ENCODE peak calls at places on chromosomes 6 and 20, in nine cellular contexts. D, I, K, J, N, W, B, Q and U are unnamed samples.

GRCh38 chr20:47956261-47956995 is 171.1 kb upstream of the SULF2 start:
- DNase-seq in Q (no peak), B (no peak), W (peak), N (no peak), K (no peak), I (no peak), J (peak), D (peak), U (no peak)

GRCh38 chr20:47687095-47687987 is 97.9 kb downstream of the SULF2 start:
- DNase-seq in Q (no peak), W (no peak), D (no peak), B (no peak), J (no peak), K (no peak), I (no peak), N (no peak), U (no peak)

GRCh38 chr6:14807971-14808370 is 437.9 kb upstream of the JARID2 start:
- DNase-seq in I (no peak), N (no peak), B (no peak), J (no peak), Q (no peak), D (no peak), K (no peak), W (no peak), U (no peak)

GRCh38 chr6:119348308-119349040 is 1.1 kb downstream of the MAN1A1 start:
- DNase-seq in W (peak), Q (no peak), J (peak), B (peak), K (peak), I (peak), D (peak), N (peak), U (peak)

GRCh38 chr20:51116765-51117686 is 94.1 kb upstream of the KCNG1 start:
- DNase-seq in N (no peak), I (no peak), D (no peak), J (peak), K (no peak), Q (peak), B (no peak), W (no peak), U (peak)

GRCh38 chr6:43895656-43896055 is 125.6 kb downstream of the VEGFA start:
- DNase-seq in W (no peak), K (no peak), I (no peak), Q (no peak), D (no peak), J (no peak), B (no peak), N (no peak), U (no peak)

GRCh38 chr20:51757226-51757625 is 11.0 kb downstream of the ATP9A start:
- DNase-seq in K (no peak), B (no peak), I (no peak), D (no peak), W (no peak), Q (no peak), J (no peak), N (no peak), U (no peak)

GRCh38 chr6:22253955-22254655 is 42.7 kb downstream of the PRL start:
- DNase-seq in W (peak), B (no peak), Q (no peak), J (no peak), I (no peak), D (no peak), K (no peak), N (no peak), U (no peak)

GRCh38 chr20:18978311-18978710 is 164.7 kb downstream of the SCP2D1 start:
- DNase-seq in N (no peak), B (no peak), K (no peak), I (no peak), W (no peak), Q (no peak), J (no peak), D (no peak), U (no peak)

GRCh38 chr6:11711644-11711993 is 67.0 kb downstream of the ADTRP start:
- DNase-seq in D (no peak), J (peak), B (peak), N (no peak), K (no peak), I (no peak), Q (no peak), W (no peak), U (peak)

GRCh38 chr20:25382704-25383370 is 7.8 kb downstream of the ABHD12 start:
- DNase-seq in B (no peak), I (no peak), W (no peak), D (no peak), N (no peak), Q (no peak), K (no peak), J (peak), U (no peak)

GRCh38 chr20:59735486-59735885 is 131.1 kb downstream of the PHACTR3 start:
- DNase-seq in N (no peak), W (no peak), B (no peak), I (no peak), D (no peak), K (peak), J (no peak), Q (no peak), U (no peak)

GRCh38 chr20:33532753-33533459 is 43.0 kb downstream of the CBFA2T2 start:
- DNase-seq in Q (no peak), D (no peak), W (no peak), B (peak), J (no peak), N (no peak), K (no peak), I (no peak), U (peak)

GRCh38 chr6:25138697-25139051 is 140.5 kb upstream of the CARMIL1 start:
- DNase-seq in B (peak), N (no peak), Q (peak), D (no peak), K (no peak), J (no peak), I (no peak), W (no peak), U (peak)

GRCh38 chr6:122337645-122338044 is 61.8 kb upstream of the HSF2 start:
- DNase-seq in W (no peak), J (no peak), B (no peak), K (no peak), I (no peak), D (no peak), Q (no peak), N (no peak), U (no peak)

GRCh38 chr6:101393291-101394251 is at the start of gene GRIK2:
- DNase-seq in Q (peak), D (peak), K (peak), N (peak), B (peak), W (peak), J (peak), I (peak), U (peak)

GRCh38 chr20:3222635-3223600 is 13.6 kb downstream of the ITPA start:
- DNase-seq in K (no peak), I (no peak), D (no peak), B (no peak), Q (peak), J (no peak), N (no peak), W (no peak), U (no peak)

GRCh38 chr6:160919713-160920112 is 71.9 kb upstream of the MAP3K4 start:
- DNase-seq in B (peak), J (peak), K (no peak), D (peak), Q (peak), W (no peak), I (no peak), N (no peak), U (peak)

GRCh38 chr6:79538481-79538971 is 1.3 kb upstream of the LCA5 start:
- DNase-seq in J (peak), D (no peak), K (no peak), Q (peak), N (peak), I (no peak), W (peak), B (peak), U (peak)

GRCh38 chr20:50336631-50337030 is 146.0 kb downstream of the CEBPB start:
- DNase-seq in J (peak), W (no peak), Q (no peak), N (no peak), B (peak), I (no peak), K (no peak), D (no peak), U (peak)

GRCh38 chr6:63347599-63347998 is 27.8 kb upstream of the LGSN start:
- DNase-seq in J (peak), K (no peak), W (no peak), I (no peak), B (peak), N (no peak), D (peak), Q (peak), U (peak)

GRCh38 chr6:145020114-145020513 is 715.2 kb downstream of the EPM2A start:
- DNase-seq in N (no peak), J (no peak), Q (no peak), D (no peak), I (no peak), B (no peak), W (no peak), K (no peak), U (no peak)

GRCh38 chr20:58306421-58307261 is 2.9 kb upstream of the RAB22A start:
- DNase-seq in K (no peak), N (no peak), I (no peak), J (peak), B (peak), D (peak), W (no peak), Q (peak), U (peak)

GRCh38 chr6:1856381-1856780 is 246.7 kb downstream of the FOXC1 start:
- DNase-seq in N (no peak), B (peak), K (no peak), D (peak), I (peak), J (peak), Q (no peak), W (no peak), U (peak)

GRCh38 chr20:50371878-50372769 is 138.1 kb upstream of the PTPN1 start:
- DNase-seq in I (no peak), J (no peak), K (no peak), B (no peak), Q (no peak), N (no peak), D (peak), W (no peak), U (no peak)

GRCh38 chr20:7694940-7695567 is 245.2 kb downstream of the HAO1 start:
- DNase-seq in K (no peak), D (peak), B (no peak), W (no peak), Q (no peak), J (peak), I (no peak), N (no peak), U (peak)

GRCh38 chr6:45631396-45631795 is 253.7 kb upstream of the SUPT3H start:
- DNase-seq in I (no peak), B (peak), K (no peak), N (no peak), D (no peak), Q (peak), J (no peak), W (no peak), U (peak)

GRCh38 chr6:33610779-33611421 is 10.2 kb upstream of the ITPR3 start:
- DNase-seq in J (no peak), W (peak), K (peak), I (peak), B (no peak), Q (no peak), N (no peak), D (no peak), U (no peak)

GRCh38 chr6:142207265-142207877 is 60.3 kb downstream of the VTA1 start:
- DNase-seq in N (peak), J (peak), W (peak), B (peak), K (peak), I (peak), D (peak), Q (peak), U (peak)

GRCh38 chr6:25886066-25886465 is 12.0 kb upstream of the SLC17A3 start:
- DNase-seq in J (no peak), B (no peak), N (no peak), K (no peak), D (no peak), I (no peak), W (no peak), Q (no peak), U (no peak)

GRCh38 chr20:2320813-2321658 is 25.2 kb downstream of the TGM3 start:
- DNase-seq in W (no peak), K (no peak), Q (no peak), N (no peak), D (no peak), I (no peak), J (no peak), B (no peak), U (no peak)

GRCh38 chr6:156731436-156731835 is 45.7 kb upstream of the ARID1B start:
- DNase-seq in I (no peak), Q (peak), N (no peak), D (no peak), W (peak), K (no peak), J (peak), B (peak), U (peak)

GRCh38 chr6:133748628-133749027 is 140.3 kb upstream of the TCF21 start:
- DNase-seq in D (no peak), K (no peak), I (no peak), J (no peak), W (no peak), B (no peak), Q (no peak), N (no peak), U (peak)

DNA sequence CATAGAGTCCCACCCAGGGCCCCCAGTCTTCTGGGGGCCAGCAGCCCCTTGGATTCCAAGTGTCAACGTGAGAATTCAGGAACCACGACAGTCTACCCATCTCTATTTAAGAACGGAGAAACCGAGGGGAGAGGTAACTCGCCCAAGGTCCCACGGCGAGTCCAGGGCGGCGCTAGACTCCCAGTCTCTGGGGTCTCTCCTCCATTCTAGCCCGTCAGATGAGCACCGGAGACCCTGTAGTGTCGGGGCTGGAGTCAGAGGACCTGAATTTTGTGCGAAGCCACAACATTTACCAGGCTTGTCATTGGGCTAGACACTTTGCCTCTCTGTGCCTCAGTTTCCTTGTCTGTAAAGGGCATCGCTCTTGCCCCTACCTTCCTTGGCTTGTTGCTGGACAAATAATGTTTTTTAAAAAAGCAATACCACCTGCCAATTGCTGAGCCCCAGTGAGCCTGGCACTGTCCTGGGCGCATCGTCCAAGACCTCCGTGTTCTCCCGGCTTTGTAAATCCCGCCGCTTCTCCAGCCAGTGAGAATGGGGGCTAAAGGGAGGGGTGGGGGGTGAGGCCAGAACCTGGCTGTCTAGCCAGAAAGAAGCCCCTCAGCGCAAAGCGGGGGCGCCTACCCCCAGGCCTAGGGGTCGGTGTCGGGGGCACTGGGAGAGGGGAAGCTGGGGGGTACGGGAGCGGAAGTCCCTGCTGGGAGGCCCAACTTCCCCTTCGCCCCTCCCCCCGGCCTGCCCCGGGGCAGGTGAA is 91.7 kb downstream of the NCR2 start:
- DNase-seq in K (peak), I (no peak), D (no peak), N (no peak), B (no peak), W (peak), J (no peak), Q (no peak), U (no peak)
- H3K9ac ChIP-seq in K (no peak), I (no peak), D (no peak), N (no peak), B (no peak), W (no peak), J (no peak), Q (no peak), U (no peak)

DNA sequence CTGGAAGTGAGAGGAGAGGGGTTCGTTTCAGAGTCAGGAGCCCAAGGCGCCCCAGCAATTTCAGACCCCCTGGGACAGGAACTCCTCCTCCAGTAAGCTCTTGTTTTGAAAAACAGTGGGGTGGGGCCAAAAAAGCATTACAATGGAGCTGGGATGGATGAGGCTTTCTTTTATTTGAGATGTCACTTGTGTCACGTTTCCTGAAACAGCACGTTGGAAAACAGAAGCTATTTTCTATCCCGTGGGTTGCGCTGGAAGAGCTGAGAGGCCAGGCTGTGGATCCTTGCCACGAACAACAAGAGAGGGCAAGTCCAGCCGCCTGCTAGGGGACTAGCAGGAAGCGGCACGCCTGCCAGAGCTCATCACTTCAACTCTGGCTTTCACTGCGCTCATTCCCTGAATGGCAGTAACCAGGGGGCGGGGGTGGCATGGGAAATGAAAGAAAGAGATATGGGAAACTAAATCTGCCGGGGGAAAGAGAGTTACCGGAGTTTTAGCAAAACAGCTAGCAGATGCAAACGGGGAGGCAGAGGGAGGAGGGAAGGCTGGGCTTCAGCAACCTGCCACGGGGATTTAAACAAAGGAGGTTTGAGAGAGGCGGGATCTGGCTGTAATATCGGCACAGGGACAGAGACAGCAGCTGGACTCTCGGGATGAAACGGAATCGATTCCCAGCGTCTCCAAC is 34.6 kb downstream of the GCNT2 start:
- DNase-seq in J (peak), B (peak), N (peak), W (peak), Q (no peak), I (peak), D (peak), K (peak), U (peak)
- H3K4me3 ChIP-seq in J (peak), B (peak), N (peak), W (peak), Q (no peak), I (peak), D (peak), K (peak), U (peak)

GRCh38 chr6:27617700-27618689 is 145.1 kb upstream of the ZNF184 start:
- DNase-seq in K (peak), W (peak), B (peak), Q (peak), J (peak), N (peak), D (peak), I (no peak), U (peak)

GRCh38 chr6:27616313-27617045 is 143.6 kb upstream of the ZNF184 start:
- DNase-seq in W (no peak), Q (no peak), J (no peak), D (no peak), I (no peak), N (no peak), B (no peak), K (no peak), U (no peak)

GRCh38 chr6:27611451-27611850 is 138.5 kb upstream of the ZNF184 start:
- DNase-seq in Q (no peak), W (no peak), J (no peak), K (no peak), I (no peak), D (no peak), B (no peak), N (no peak), U (no peak)

GRCh38 chr6:27619436-27619835 is 146.5 kb upstream of the ZNF184 start:
- DNase-seq in B (no peak), I (no peak), Q (no peak), W (no peak), K (no peak), N (no peak), J (no peak), D (no peak), U (no peak)

DNA sequence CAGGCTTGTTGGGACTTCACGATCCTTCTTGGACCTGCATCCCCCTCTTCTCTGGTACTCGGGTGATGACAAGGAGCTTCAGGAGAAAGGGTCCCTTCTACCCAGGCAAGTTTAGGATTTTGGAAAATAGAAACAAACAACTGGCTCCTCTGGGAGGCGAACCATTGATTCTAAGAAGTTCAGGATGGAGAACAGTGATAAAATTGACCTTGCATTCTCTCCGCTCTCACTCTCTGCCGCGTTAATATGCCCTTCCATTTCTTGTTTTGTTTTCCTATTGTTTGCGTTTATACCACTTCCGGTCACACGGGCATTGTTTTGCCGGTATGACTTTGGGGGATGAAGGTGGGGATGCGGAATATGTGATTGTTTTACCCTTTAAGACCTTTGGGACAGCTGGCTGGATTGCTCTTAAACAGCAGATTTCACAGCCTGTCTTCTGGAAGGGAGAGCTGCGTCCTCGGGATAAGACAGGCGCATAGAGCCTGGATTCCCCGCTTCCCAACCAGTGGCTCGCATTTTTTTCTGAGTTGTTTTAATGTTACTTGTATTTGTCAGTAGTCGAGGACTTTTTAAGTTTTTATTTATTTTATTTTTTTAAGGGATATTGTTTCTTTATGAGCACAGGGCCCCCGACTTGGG is 144.3 kb upstream of the ZNF184 start:
- DNase-seq in N (peak), W (peak), I (no peak), K (peak), J (peak), B (peak), D (peak), Q (peak), U (peak)
- H3K9ac ChIP-seq in N (peak), W (no peak), I (no peak), K (peak), J (no peak), B (peak), D (peak), Q (peak), U (peak)

GRCh38 chr20:62020935-62021701 is 44.6 kb downstream of the TAF4 start:
- DNase-seq in B (no peak), Q (no peak), J (peak), K (no peak), D (peak), I (peak), N (no peak), W (peak), U (peak)
- H3K4me3 ChIP-seq in B (no peak), Q (no peak), J (no peak), K (no peak), D (no peak), I (no peak), N (no peak), W (no peak), U (no peak)

GRCh38 chr6:108616544-108616943 is 55.8 kb downstream of the FOXO3 start:
- DNase-seq in J (no peak), B (peak), W (no peak), D (no peak), K (no peak), Q (no peak), N (no peak), I (no peak), U (peak)
- H3K9ac ChIP-seq in J (no peak), B (no peak), W (no peak), D (no peak), K (no peak), Q (no peak), N (no peak), I (no peak), U (no peak)